ENCODE peak calls at places on chromosomes 4 and X, in six cellular contexts. E is AG10803, Q is pancreas, X is Panc1, W is hepatocyte, G is A549. Z is an unnamed sample.

GRCh38 chrX:45669715-45670360 is 469.2 kb upstream of the DIPK2B start:
- DNase-seq in E (peak), Q (no peak), X (no peak), W (no peak), G (no peak), Z (no peak)

GRCh38 chrX:93585661-93586060 is 87.7 kb downstream of the NAP1L3 start:
- DNase-seq in E (no peak), Q (no peak), X (no peak), W (no peak), G (no peak), Z (no peak)

GRCh38 chr4:7291372-7292135 is 99.2 kb downstream of the SORCS2 start:
- DNase-seq in E (no peak), Q (no peak), X (no peak), W (no peak), G (no peak), Z (peak)

GRCh38 chr4:142961866-142962265 is 115.8 kb upstream of the INPP4B start:
- DNase-seq in E (peak), Q (no peak), X (no peak), W (no peak), G (no peak), Z (no peak)

GRCh38 chr4:83046693-83047473 is 11.9 kb downstream of the COPS4 start:
- DNase-seq in E (no peak), Q (no peak), X (no peak), W (no peak), G (no peak), Z (peak)

GRCh38 chr4:121139533-121140222 is 24.4 kb downstream of the TNIP3 start:
- DNase-seq in E (peak), Q (no peak), X (no peak), W (peak), G (no peak), Z (no peak)

GRCh38 chrX:13692771-13693231 is 3.9 kb downstream of the RAB9A start:
- DNase-seq in E (no peak), Q (no peak), X (no peak), W (no peak), G (no peak), Z (no peak)

GRCh38 chr4:76091052-76091451 is 16.5 kb downstream of the ART3 start:
- DNase-seq in E (no peak), Q (no peak), X (no peak), W (no peak), G (no peak), Z (no peak)

GRCh38 chr4:165379662-165380061 is 854 bp downstream of the CPE start:
- DNase-seq in E (no peak), Q (peak), X (no peak), W (peak), G (no peak), Z (no peak)

GRCh38 chr4:40916880-40917279 is 167.1 kb downstream of the NSUN7 start:
- DNase-seq in E (peak), Q (peak), X (no peak), W (peak), G (peak), Z (no peak)

GRCh38 chr4:113958766-113959540 is 20.5 kb downstream of the ARSJ start:
- DNase-seq in E (peak), Q (no peak), X (peak), W (peak), G (peak), Z (peak)

DNA sequence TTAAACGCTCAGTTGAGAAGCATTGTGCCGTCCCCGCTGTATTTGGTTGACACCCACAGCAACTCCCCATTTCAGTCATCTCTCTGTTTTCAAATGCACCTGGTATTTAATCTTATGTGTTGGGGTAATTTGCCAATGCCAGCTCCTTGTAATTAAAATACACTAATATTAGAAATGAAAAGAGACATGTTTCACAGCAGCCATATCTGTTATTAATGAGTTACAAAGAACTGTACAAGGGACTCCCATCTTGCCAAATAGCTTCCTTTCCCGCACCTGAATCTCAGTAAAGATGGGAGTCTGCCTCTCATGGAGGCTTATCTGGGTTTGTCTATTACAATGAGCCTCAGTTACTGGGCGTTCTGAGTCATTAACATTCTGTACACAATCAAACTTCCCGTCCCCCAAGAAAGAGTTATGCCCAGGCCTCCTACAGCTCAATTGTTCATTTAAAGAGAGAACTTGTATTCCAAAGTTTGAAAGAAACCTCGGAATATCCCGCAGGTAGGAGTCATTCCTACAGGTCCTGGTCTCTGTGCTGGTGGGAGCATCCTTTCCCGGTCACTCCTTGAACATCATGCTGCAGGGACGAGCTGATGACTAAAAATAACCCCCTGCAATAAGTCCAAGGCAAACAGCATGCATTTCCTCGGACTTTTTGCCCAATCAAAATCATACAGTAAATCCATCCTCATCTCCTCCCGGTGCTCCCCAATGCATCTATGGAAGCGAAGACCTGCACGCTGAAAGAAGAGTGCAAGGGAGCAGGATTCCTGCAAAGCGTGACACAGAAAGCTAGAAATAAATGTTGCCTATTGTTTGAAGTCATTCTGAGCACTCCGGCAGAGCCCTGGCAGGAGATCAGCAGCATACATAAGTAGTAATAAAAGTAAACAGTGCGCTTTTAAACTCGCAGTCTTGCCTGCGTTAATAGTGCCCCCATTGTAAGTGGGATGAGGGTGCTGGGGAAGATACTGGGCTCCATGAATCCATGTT is 926 bp downstream of the NDP start:
- DNase-seq in E (no peak), Q (no peak), X (no peak), W (peak), G (no peak), Z (no peak)
- H3K4me3 ChIP-seq in E (no peak), Q (no peak), X (peak), W (peak), G (no peak), Z (peak)

GRCh38 chr4:15234101-15234500 is 193.7 kb upstream of the C1QTNF7 start:
- DNase-seq in E (peak), Q (no peak), X (no peak), W (no peak), G (no peak), Z (no peak)

GRCh38 chr4:15232725-15233597 is 194.9 kb upstream of the C1QTNF7 start:
- DNase-seq in E (peak), Q (no peak), X (no peak), W (peak), G (no peak), Z (no peak)

GRCh38 chr4:15234585-15235126 is 193.2 kb upstream of the C1QTNF7 start:
- DNase-seq in E (peak), Q (no peak), X (no peak), W (peak), G (no peak), Z (no peak)

GRCh38 chr4:15231265-15232091 is 196.4 kb upstream of the C1QTNF7 start:
- DNase-seq in E (peak), Q (peak), X (peak), W (peak), G (peak), Z (no peak)

DNA sequence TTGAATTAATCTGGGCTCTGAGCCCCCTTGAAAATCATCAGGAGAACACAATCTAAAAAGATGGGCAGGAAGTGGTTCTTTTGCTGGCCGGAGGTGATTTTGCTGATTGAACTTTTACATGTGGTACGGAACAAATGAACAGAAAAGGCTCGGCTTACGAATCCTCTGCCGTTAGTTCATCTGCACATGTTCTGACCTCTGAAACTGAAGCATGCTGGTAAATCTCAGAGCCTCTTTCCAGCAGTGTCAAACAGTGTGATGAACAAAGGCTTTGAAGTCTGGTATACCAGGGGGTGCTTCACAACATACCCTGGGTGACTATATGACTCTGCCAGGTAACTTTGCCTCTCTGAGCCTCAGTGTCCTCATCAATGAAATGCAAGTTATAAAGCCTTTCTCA is 194.2 kb upstream of the C1QTNF7 start:
- DNase-seq in E (peak), Q (no peak), X (no peak), W (no peak), G (no peak), Z (no peak)
- H3K4me3 ChIP-seq in E (no peak), Q (no peak), X (no peak), W (no peak), G (no peak), Z (no peak)

DNA sequence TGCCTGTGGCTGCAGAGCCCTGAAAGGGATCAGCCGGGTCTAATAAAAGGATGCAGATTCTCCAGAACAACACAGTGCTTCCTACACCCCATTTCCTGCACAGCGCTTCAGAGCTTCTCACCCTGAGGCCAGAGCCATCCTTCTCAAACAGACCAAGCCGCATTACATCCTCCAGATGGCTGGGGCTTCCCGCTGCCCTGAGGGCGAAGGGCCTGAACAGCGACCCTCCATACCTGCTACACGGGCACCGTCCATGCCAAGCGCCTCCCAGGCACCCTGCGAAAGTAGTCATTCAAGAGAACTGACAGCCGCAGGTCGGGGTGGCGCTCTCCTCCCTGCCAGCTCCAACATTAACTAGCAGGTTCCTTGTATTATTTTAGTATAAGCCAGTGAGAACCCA is 36.5 kb downstream of the ACOX3 start:
- DNase-seq in E (no peak), Q (no peak), X (no peak), W (no peak), G (no peak), Z (no peak)
- H3K4me3 ChIP-seq in E (no peak), Q (no peak), X (no peak), W (no peak), G (no peak), Z (no peak)

GRCh38 chr4:104494161-104494560 is 533 bp downstream of the CXXC4 start:
- DNase-seq in E (no peak), Q (no peak), X (no peak), W (no peak), G (no peak), Z (no peak)
- H3K4me3 ChIP-seq in E (no peak), Q (peak), X (peak), W (peak), G (peak), Z (peak)

Z was measured in epithelial cell of proximal tubule.